ENCODE peak calls at places on chromosomes 3 and 15, in seven cellular contexts. D, S, B, Q, C, J and X are unnamed samples.

GRCh38 chr3:8793242-8793641 is 23.8 kb upstream of the OXTR start:
- DNase-seq in C (no peak), D (no peak), B (no peak), Q (peak), J (no peak), S (no peak), X (no peak)

GRCh38 chr15:86591994-86592746 is 512.5 kb downstream of the AGBL1 start:
- DNase-seq in S (no peak), Q (no peak), C (peak), D (no peak), J (no peak), B (no peak), X (no peak)

GRCh38 chr3:188993140-188993539 is 178.6 kb upstream of the TPRG1 start:
- DNase-seq in S (no peak), J (no peak), Q (no peak), B (no peak), C (peak), D (no peak), X (no peak)

GRCh38 chr15:96123630-96124187 is 206.8 kb upstream of the NR2F2 start:
- DNase-seq in Q (no peak), S (no peak), J (no peak), B (no peak), D (no peak), C (no peak), X (no peak)

GRCh38 chr15:85048430-85048829 is 66.8 kb downstream of the PDE8A start:
- DNase-seq in D (no peak), S (no peak), J (no peak), Q (peak), B (no peak), C (no peak), X (no peak)

GRCh38 chr3:158508481-158508880 is 62.5 kb upstream of the MLF1 start:
- DNase-seq in D (no peak), B (no peak), J (no peak), C (no peak), S (no peak), Q (peak), X (no peak)

GRCh38 chr3:9769426-9770275 is at the start of gene CAMK1:
- DNase-seq in Q (peak), B (peak), C (peak), D (peak), S (peak), J (peak), X (peak)

GRCh38 chr15:62985768-62986167 is 56.8 kb upstream of the TPM1 start:
- DNase-seq in J (no peak), C (no peak), S (no peak), Q (peak), D (no peak), B (no peak), X (no peak)

GRCh38 chr15:74543583-74543982 is 2.6 kb downstream of the ARID3B start:
- DNase-seq in B (no peak), Q (no peak), C (peak), D (no peak), J (no peak), S (no peak), X (no peak)

GRCh38 chr3:139297588-139298311 is 46.1 kb upstream of the MRPS22 start:
- DNase-seq in D (no peak), J (no peak), Q (no peak), S (no peak), C (no peak), B (no peak), X (peak)

GRCh38 chr3:36681867-36682266 is 82.5 kb downstream of the DCLK3 start:
- DNase-seq in S (no peak), J (no peak), C (no peak), D (no peak), B (no peak), Q (no peak), X (no peak)

GRCh38 chr3:8767667-8768363 is 1.6 kb downstream of the OXTR start:
- DNase-seq in J (peak), S (no peak), D (peak), Q (peak), C (peak), B (peak), X (peak)

GRCh38 chr15:39629376-39629775 is 48.5 kb downstream of the THBS1 start:
- DNase-seq in J (no peak), S (no peak), D (no peak), B (no peak), C (no peak), Q (peak), X (no peak)

GRCh38 chr3:134300520-134300919 is 49.9 kb upstream of the RYK start:
- DNase-seq in J (no peak), C (no peak), Q (no peak), S (no peak), B (no peak), D (no peak), X (no peak)

GRCh38 chr3:47491777-47492176 is 16.0 kb upstream of the SCAP start:
- DNase-seq in J (no peak), C (no peak), S (no peak), D (no peak), Q (no peak), B (no peak), X (no peak)

GRCh38 chr3:30266536-30266935 is 339.9 kb upstream of the TGFBR2 start:
- DNase-seq in Q (peak), S (no peak), C (no peak), J (no peak), B (no peak), D (no peak), X (no peak)

GRCh38 chr3:54965746-54966145 is 37.9 kb upstream of the LRTM1 start:
- DNase-seq in Q (peak), D (no peak), C (no peak), B (no peak), J (no peak), S (no peak), X (no peak)

GRCh38 chr3:14452676-14453367 is 50.4 kb downstream of the SLC6A6 start:
- DNase-seq in J (peak), S (peak), Q (peak), B (no peak), D (peak), C (no peak), X (no peak)

GRCh38 chr15:65326109-65326508 is 21.6 kb downstream of the RNU5B-1 start:
- DNase-seq in C (no peak), S (peak), D (no peak), Q (peak), B (no peak), J (no peak), X (peak)

GRCh38 chr3:11720220-11721113 is 76.8 kb upstream of the VGLL4 start:
- DNase-seq in J (peak), Q (peak), S (peak), C (peak), D (peak), B (peak), X (peak)

GRCh38 chr3:172332256-172333041 is 115.8 kb downstream of the GHSR start:
- DNase-seq in C (peak), Q (peak), B (peak), S (no peak), D (peak), J (no peak), X (no peak)

GRCh38 chr3:42764561-42765295 is 8.3 kb downstream of the CCDC13 start:
- DNase-seq in D (no peak), Q (no peak), S (no peak), C (no peak), B (no peak), J (peak), X (no peak)

GRCh38 chr15:36109943-36110658 is 469.3 kb upstream of the CDIN1 start:
- DNase-seq in D (no peak), S (no peak), Q (peak), J (no peak), B (no peak), C (no peak), X (no peak)

GRCh38 chr3:139846729-139847128 is 88.3 kb upstream of the CLSTN2 start:
- DNase-seq in B (no peak), Q (no peak), J (no peak), D (no peak), C (peak), S (no peak), X (no peak)

GRCh38 chr15:61130945-61131597 is 98.0 kb downstream of the RORA start:
- DNase-seq in D (no peak), B (no peak), J (no peak), Q (no peak), C (no peak), S (no peak), X (no peak)